ENCODE peak calls at places on chromosomes 13 and 19, in ten cellular contexts. E is HFF-Myc, U is glutamatergic neuron, B is chondrocyte, N is pancreas, J is neural crest cell, R is heart left ventricle, O is H9, D is Calu3, I is tibial artery. G is an unnamed sample.

GRCh38 chr19:56748443-56748842 is 76.9 kb upstream of the ZNF835 start:
- DNase-seq in E (no peak), U (no peak), B (no peak), N (no peak), J (no peak), R (no peak), O (no peak), D (no peak), I (no peak), G (no peak)

GRCh38 chr19:42201489-42202289 is 15.8 kb downstream of the DEDD2 start:
- DNase-seq in E (no peak), U (no peak), B (no peak), N (no peak), J (no peak), R (peak; percentile 59), O (no peak), D (no peak), I (peak; percentile 73), G (no peak)

GRCh38 chr13:66218583-66218982 is 1011.6 kb downstream of the PCDH9 start:
- DNase-seq in E (no peak), U (no peak), B (no peak), N (no peak), J (no peak), R (no peak), O (no peak), D (no peak), I (no peak), G (no peak)

GRCh38 chr13:83350569-83350968 is 531.7 kb downstream of the SLITRK1 start:
- DNase-seq in E (peak; percentile 20), U (no peak), B (no peak), N (no peak), J (no peak), R (no peak), O (no peak), D (no peak), I (no peak), G (no peak)

GRCh38 chr13:64154514-64154913 is 2738.9 kb upstream of the PCDH20 start:
- DNase-seq in E (peak; percentile 1), U (no peak), B (no peak), N (no peak), J (no peak), R (no peak), O (no peak), D (no peak), I (no peak), G (no peak)

GRCh38 chr13:64293923-64294322 is 2878.3 kb upstream of the PCDH20 start:
- DNase-seq in E (no peak), U (no peak), B (no peak), N (no peak), J (no peak), R (no peak), O (no peak), D (no peak), I (no peak), G (no peak)

GRCh38 chr19:46821512-46822359 is 28.9 kb downstream of the AP2S1 start:
- DNase-seq in E (no peak), U (no peak), B (no peak), N (no peak), J (no peak), R (peak; percentile 49), O (peak; percentile 41), D (no peak), I (no peak), G (no peak)

GRCh38 chr19:4077800-4078683 is 11.3 kb upstream of the ZBTB7A start:
- DNase-seq in E (no peak), U (no peak), B (no peak), N (no peak), J (no peak), R (peak; percentile 89), O (no peak), D (peak; percentile 54), I (no peak), G (no peak)

GRCh38 chr13:80684525-80685017 is 343.6 kb upstream of the SPRY2 start:
- DNase-seq in E (no peak), U (no peak), B (no peak), N (no peak), J (no peak), R (no peak), O (no peak), D (no peak), I (no peak), G (no peak)

GRCh38 chr19:46902402-46902766 is 41.6 kb downstream of the ARHGAP35 start:
- DNase-seq in E (no peak), U (peak; percentile 31), B (no peak), N (peak; percentile 22), J (no peak), R (no peak), O (no peak), D (peak; percentile 72), I (no peak), G (no peak)

GRCh38 chr13:83085186-83085900 is 796.9 kb downstream of the SLITRK1 start:
- DNase-seq in E (no peak), U (no peak), B (no peak), N (no peak), J (no peak), R (no peak), O (no peak), D (no peak), I (no peak), G (no peak)

GRCh38 chr13:97478247-97478646 is 44.3 kb downstream of the RAP2A start:
- DNase-seq in E (no peak), U (no peak), B (no peak), N (no peak), J (no peak), R (no peak), O (no peak), D (no peak), I (no peak), G (no peak)

GRCh38 chr13:41610426-41610825 is 153.1 kb downstream of the RGCC start:
- DNase-seq in E (peak; percentile 79), U (no peak), B (no peak), N (no peak), J (no peak), R (peak; percentile 54), O (no peak), D (peak; percentile 49), I (no peak), G (no peak)

GRCh38 chr13:62162860-62163259 is 747.2 kb upstream of the PCDH20 start:
- DNase-seq in E (no peak), U (no peak), B (no peak), N (no peak), J (no peak), R (no peak), O (no peak), D (no peak), I (no peak), G (no peak)

GRCh38 chr13:52447815-52448552 is 2.5 kb downstream of the VPS36 start:
- DNase-seq in E (no peak), U (no peak), B (no peak), N (no peak), J (no peak), R (no peak), O (no peak), D (no peak), I (no peak), G (no peak)
- TF ChIP-seq CTCF in E (no peak), U (no peak), B (no peak), N (no peak), J (no peak), R (no peak), O (no peak), D (no peak), I (no peak), G (no peak)

DNA sequence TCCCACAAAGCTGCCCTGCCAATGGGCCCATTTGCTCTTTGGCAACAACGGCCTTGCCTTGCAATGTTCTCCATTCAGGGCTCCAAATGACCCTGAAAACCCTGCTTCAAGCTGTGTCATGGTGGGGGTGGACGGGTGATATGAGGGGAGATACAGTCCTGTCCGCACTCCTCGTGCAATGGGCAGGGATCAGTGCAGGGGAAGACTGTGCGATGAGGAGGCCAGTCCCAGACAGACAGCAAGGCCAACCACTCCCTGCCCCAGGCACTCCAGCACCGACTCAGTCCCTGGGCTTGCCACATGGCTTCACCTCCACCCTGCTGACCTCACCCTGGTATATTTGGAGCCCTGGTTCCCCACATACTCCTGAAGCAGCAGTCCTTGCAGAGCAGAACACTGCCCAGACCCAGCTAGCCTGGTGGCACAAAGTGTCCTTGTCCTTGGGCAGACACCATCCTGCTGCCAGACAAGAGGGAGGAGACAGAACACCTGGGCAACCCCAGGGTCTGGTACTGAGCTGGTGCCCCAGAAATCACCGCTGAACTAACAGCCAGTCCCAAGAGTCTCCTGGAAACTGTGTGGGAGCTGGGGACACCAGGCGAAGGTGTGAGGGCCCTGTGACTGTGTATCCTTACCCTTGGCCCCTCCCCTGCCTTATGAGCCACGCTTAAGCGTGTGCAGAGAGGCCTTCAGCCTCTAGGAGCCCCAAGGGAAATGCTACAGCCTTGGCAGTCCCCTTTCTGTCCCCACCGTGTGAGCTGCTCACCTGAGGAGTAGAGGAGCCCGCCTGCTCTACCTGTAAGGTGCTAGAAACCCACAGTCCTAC is 9.1 kb upstream of the SLC35E1 start:
- DNase-seq in E (no peak), U (no peak), B (no peak), N (peak; percentile 45), J (no peak), R (peak; percentile 64), O (no peak), D (no peak), I (no peak), G (no peak)
- TF ChIP-seq CTCF in E (no peak), U (no peak), B (no peak), N (no peak), J (no peak), R (no peak), O (no peak), D (no peak), I (no peak), G (no peak)

GRCh38 chr19:12346896-12347295 is 13.5 kb upstream of the ZNF563 start:
- DNase-seq in E (no peak), U (no peak), B (no peak), N (no peak), J (no peak), R (no peak), O (no peak), D (no peak), I (no peak), G (no peak)
- TF ChIP-seq CTCF in E (no peak), U (no peak), B (no peak), N (no peak), J (no peak), R (no peak), O (peak; percentile 23), D (no peak), I (no peak), G (no peak)

GRCh38 chr13:70333752-70334151 is 225.5 kb upstream of the KLHL1 start:
- DNase-seq in E (no peak), U (no peak), B (no peak), N (no peak), J (no peak), R (no peak), O (no peak), D (no peak), I (no peak), G (no peak)

GRCh38 chr13:70330697-70331361 is 222.6 kb upstream of the KLHL1 start:
- DNase-seq in E (no peak), U (no peak), B (no peak), N (no peak), J (no peak), R (no peak), O (no peak), D (no peak), I (no peak), G (no peak)
- TF ChIP-seq CTCF in E (no peak), U (no peak), B (no peak), N (no peak), J (no peak), R (no peak), O (no peak), D (no peak), I (no peak), G (no peak)

GRCh38 chr19:49014123-49014869 is 2.6 kb downstream of the LHB start:
- DNase-seq in E (no peak), U (no peak), B (no peak), N (no peak), J (no peak), R (no peak), O (no peak), D (no peak), I (no peak), G (no peak)
- TF ChIP-seq CTCF in E (no peak), U (no peak), B (no peak), N (no peak), J (no peak), R (no peak), O (no peak), D (no peak), I (no peak), G (no peak)